ENCODE peak calls at places on chromosomes 7 and 10, in four cellular contexts. Q, M, T and C are unnamed samples.

GRCh38 chr7:45080958-45081669 is 7.7 kb downstream of the NACAD start:
- DNase-seq in M (no peak), T (no peak), Q (peak), C (no peak)

GRCh38 chr7:4713183-4713784 is 31.2 kb downstream of the FOXK1 start:
- DNase-seq in Q (peak), T (peak), M (peak), C (no peak)

GRCh38 chr7:137591444-137591843 is 247.9 kb upstream of the PTN start:
- DNase-seq in T (peak), Q (no peak), M (peak), C (no peak)

GRCh38 chr7:29965030-29965429 is 24.6 kb downstream of the SCRN1 start:
- DNase-seq in Q (no peak), M (no peak), T (no peak), C (no peak)

GRCh38 chr7:50650057-50650664 is 85.0 kb upstream of the DDC start:
- DNase-seq in T (no peak), M (no peak), Q (no peak), C (no peak)

GRCh38 chr7:127578036-127578684 is 7.2 kb downstream of the GCC1 start:
- DNase-seq in T (no peak), Q (no peak), M (no peak), C (no peak)

GRCh38 chr10:97123713-97124112 is 62.0 kb downstream of the SLIT1 start:
- DNase-seq in Q (no peak), T (no peak), M (no peak), C (no peak)

GRCh38 chr7:72818663-72819366 is 9.2 kb downstream of the TYW1B start:
- DNase-seq in Q (no peak), M (no peak), T (no peak), C (no peak)

GRCh38 chr7:100472854-100473499 is 6.0 kb downstream of the TSC22D4 start:
- DNase-seq in Q (peak), T (no peak), M (no peak), C (no peak)

GRCh38 chr10:21523557-21524008 is 1.9 kb downstream of the SKIDA1 start:
- DNase-seq in M (no peak), T (peak), Q (no peak), C (no peak)

GRCh38 chr7:2162959-2163358 is 69.8 kb downstream of the MAD1L1 start:
- DNase-seq in M (no peak), Q (no peak), T (peak), C (no peak)

GRCh38 chr7:134374291-134374690 is 57.6 kb upstream of the SLC35B4 start:
- DNase-seq in M (no peak), Q (no peak), T (no peak), C (no peak)

GRCh38 chr10:86523348-86523747 is 1.8 kb upstream of the WAPL start:
- DNase-seq in T (peak), Q (no peak), M (peak), C (no peak)

GRCh38 chr7:127477285-127478039 is 85.0 kb upstream of the ZNF800 start:
- DNase-seq in Q (no peak), M (no peak), T (no peak), C (no peak)

GRCh38 chr10:86899670-86900276 is 57.6 kb downstream of the MMRN2 start:
- DNase-seq in Q (peak), T (peak), M (peak), C (peak)

GRCh38 chr7:87506243-87507180 is 31.0 kb upstream of the ABCB4 start:
- DNase-seq in T (no peak), Q (no peak), M (peak), C (no peak)

GRCh38 chr7:154441811-154442210 is 389.6 kb downstream of the DPP6 start:
- DNase-seq in T (no peak), M (no peak), Q (no peak), C (no peak)

GRCh38 chr7:103598326-103598905 is 152.4 kb upstream of the SLC26A5 start:
- DNase-seq in M (no peak), Q (no peak), T (no peak), C (no peak)

GRCh38 chr7:103857435-103857834 is 132.0 kb downstream of the RELN start:
- DNase-seq in M (no peak), Q (no peak), T (no peak), C (no peak)

GRCh38 chr10:101693701-101694055 is 1.3 kb downstream of the FBXW4 start:
- DNase-seq in T (no peak), Q (peak), M (no peak), C (no peak)

GRCh38 chr10:81071087-81071796 is 533.5 kb downstream of the SH2D4B start:
- DNase-seq in T (no peak), Q (no peak), M (no peak), C (no peak)

GRCh38 chr7:44750921-44751571 is 2.4 kb downstream of the ZMIZ2 start:
- DNase-seq in Q (peak), T (peak), M (no peak), C (no peak)

GRCh38 chr7:156999611-157000046 is 10.8 kb downstream of the MNX1 start:
- DNase-seq in T (no peak), Q (peak), M (no peak), C (no peak)

GRCh38 chr10:123221418-123221817 is 67.2 kb downstream of the BUB3 start:
- DNase-seq in T (no peak), Q (no peak), M (no peak), C (no peak)

GRCh38 chr10:103307594-103307993 is 30.7 kb downstream of the INA start:
- DNase-seq in Q (no peak), M (no peak), T (no peak), C (no peak)

GRCh38 chr7:95867309-95867708 is 95.0 kb downstream of the DYNC1I1 start:
- DNase-seq in Q (peak), T (no peak), M (no peak), C (no peak)

GRCh38 chr7:44750424-44750823 is 1.8 kb downstream of the ZMIZ2 start:
- DNase-seq in Q (peak), T (no peak), M (no peak), C (no peak)

GRCh38 chr10:30189254-30189583 is 129.8 kb upstream of the JCAD start:
- DNase-seq in Q (no peak), T (no peak), M (no peak), C (no peak)

GRCh38 chr10:22503315-22504090 is 158.2 kb downstream of the SPAG6 start:
- DNase-seq in M (no peak), Q (no peak), T (no peak), C (peak)

GRCh38 chr7:152759655-152760383 is at the start of gene ACTR3B:
- DNase-seq in Q (peak), T (peak), M (peak), C (peak)

GRCh38 chr10:102779680-102780079 is 35.9 kb downstream of the WBP1L start:
- DNase-seq in M (no peak), T (peak), Q (no peak), C (no peak)

GRCh38 chr7:131359136-131359776 is 31.6 kb downstream of the MKLN1 start:
- DNase-seq in T (no peak), Q (no peak), M (peak), C (no peak)

GRCh38 chr10:115963848-115964247 is 309.2 kb downstream of the GFRA1 start:
- DNase-seq in Q (no peak), M (peak), T (peak), C (no peak)

GRCh38 chr7:140397784-140398750 is at the start of gene SLC37A3:
- DNase-seq in Q (peak), T (peak), M (peak), C (peak)